ENCODE peak calls at places on chromosomes 2 and 18, in four cellular contexts. C, L, R and F are unnamed samples.

GRCh38 chr2:102698369-102699111 is 63.3 kb upstream of the TMEM182 start:
- DNase-seq in C (no peak), L (no peak), R (peak; percentile 57), F (no peak)

GRCh38 chr2:184879671-184880070 is 281.3 kb downstream of the ZNF804A start:
- DNase-seq in C (no peak), L (no peak), R (no peak), F (no peak)

GRCh38 chr2:28662468-28663095 is 89.0 kb upstream of the PPP1CB start:
- DNase-seq in C (no peak), L (no peak), R (no peak), F (no peak)

GRCh38 chr2:135650721-135651120 is 90.9 kb upstream of the UBXN4 start:
- DNase-seq in C (no peak), L (no peak), R (no peak), F (no peak)

GRCh38 chr18:73366713-73367112 is 498.9 kb upstream of the NETO1 start:
- DNase-seq in C (no peak), L (no peak), R (no peak), F (no peak)

GRCh38 chr2:219718066-219718465 is 90.6 kb downstream of the SLC4A3 start:
- DNase-seq in C (no peak), L (no peak), R (no peak), F (no peak)

GRCh38 chr2:44168684-44169154 is at the start of gene PPM1B:
- DNase-seq in C (no peak), L (no peak), R (peak; percentile 99), F (no peak)

GRCh38 chr2:101429453-101429852 is 42.1 kb upstream of the CREG2 start:
- DNase-seq in C (no peak), L (no peak), R (no peak), F (no peak)

GRCh38 chr18:51997129-51997528 is 342.9 kb upstream of the DCC start:
- DNase-seq in C (no peak), L (no peak), R (no peak), F (no peak)

GRCh38 chr2:3485166-3485565 is 34.2 kb downstream of the ADI1 start:
- DNase-seq in C (no peak), L (no peak), R (no peak), F (no peak)

GRCh38 chr2:3487028-3487425 is 32.3 kb downstream of the ADI1 start:
- DNase-seq in C (no peak), L (no peak), R (no peak), F (no peak)

GRCh38 chr2:3487931-3488554 is 31.3 kb downstream of the ADI1 start:
- DNase-seq in C (no peak), L (no peak), R (no peak), F (no peak)

GRCh38 chr2:3487432-3487831 is 31.9 kb downstream of the ADI1 start:
- DNase-seq in C (no peak), L (no peak), R (no peak), F (no peak)

DNA sequence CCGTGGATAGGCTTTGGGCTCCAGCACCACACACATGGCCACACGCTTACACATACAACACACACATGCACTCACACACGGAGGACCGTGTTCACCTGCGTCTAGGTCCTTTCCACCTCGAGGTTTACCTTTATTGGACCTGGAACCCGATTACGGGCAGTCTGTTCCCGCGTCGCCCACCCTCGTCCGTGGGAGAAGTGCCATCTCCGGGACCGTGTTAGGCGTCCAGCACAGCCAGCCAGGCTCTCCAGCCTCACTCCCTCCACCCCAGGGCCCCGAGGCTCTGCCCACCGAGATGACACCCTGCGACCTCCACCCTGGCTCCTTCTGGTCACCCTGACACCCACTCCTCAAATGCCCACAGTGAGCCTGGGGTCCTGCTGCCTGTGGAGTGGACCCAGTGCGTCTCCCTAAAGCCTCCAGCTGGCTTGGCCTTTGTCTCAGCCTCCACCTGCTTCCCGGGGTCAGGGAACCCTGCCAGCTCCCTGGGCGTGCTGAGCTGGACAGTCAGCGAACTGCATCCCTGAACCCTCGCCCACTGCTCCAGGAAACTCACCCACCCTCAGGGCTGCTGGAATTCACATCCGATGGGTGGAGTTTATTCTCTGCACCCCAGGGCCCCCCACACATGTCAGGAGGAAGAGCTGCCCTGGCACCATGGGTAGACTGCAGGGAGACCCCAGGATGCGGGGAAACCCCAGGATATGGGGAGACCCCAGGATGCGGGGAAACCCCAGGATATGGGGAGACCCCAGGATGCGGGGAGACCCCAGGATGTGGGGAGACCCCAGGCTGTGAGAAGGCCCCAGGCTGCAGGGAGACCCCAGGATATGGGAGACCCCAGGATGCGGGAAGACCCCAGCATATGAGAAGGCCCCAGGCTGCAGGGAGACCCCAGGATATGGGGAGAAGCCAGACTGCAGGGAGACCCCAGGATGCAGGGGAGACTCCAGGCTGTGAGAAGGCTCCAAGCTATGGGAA is 33.0 kb downstream of the ADI1 start:
- DNase-seq in C (no peak), L (no peak), R (no peak), F (no peak)
- TF ChIP-seq TARDBP in C (no peak), L (no peak), R (no peak), F (no peak)

GRCh38 chr2:148875387-148876051 is 492 bp downstream of the KIF5C start:
- DNase-seq in C (no peak), L (no peak), R (no peak), F (peak; percentile 41)
- TF ChIP-seq TARDBP in C (no peak), L (no peak), R (no peak), F (no peak)

GRCh38 chr18:77481541-77481940 is 231.9 kb downstream of the GALR1 start:
- DNase-seq in C (no peak), L (no peak), R (no peak), F (no peak)

GRCh38 chr18:77478619-77479018 is 229.0 kb downstream of the GALR1 start:
- DNase-seq in C (peak; percentile 3), L (no peak), R (peak; percentile 7), F (no peak)

GRCh38 chr18:77482190-77482928 is 232.7 kb downstream of the GALR1 start:
- DNase-seq in C (no peak), L (no peak), R (no peak), F (no peak)

DNA sequence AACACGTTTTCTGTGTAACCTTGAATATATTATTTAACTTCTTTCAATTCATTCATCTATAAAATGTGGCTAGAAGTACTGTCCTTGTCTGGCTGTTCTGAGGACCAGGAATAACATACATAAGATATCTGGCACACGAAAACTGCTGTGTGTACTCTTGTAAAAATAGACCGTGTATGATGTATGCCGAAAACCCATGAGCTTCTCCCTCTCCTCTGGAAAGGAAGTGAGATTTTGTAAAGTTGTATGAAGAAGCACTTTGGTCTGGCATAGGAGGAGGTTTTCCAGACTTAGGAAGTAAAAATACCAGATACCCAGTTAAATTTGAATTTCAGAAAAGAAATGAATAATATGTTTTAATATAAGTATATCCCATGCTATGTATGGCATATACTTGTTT is 229.4 kb downstream of the GALR1 start:
- DNase-seq in C (no peak), L (no peak), R (no peak), F (no peak)
- TF ChIP-seq TARDBP in C (no peak), L (no peak), R (no peak), F (no peak)

GRCh38 chr2:71614976-71615768 is 161.8 kb downstream of the DYSF start:
- DNase-seq in C (peak; percentile 18), L (no peak), R (no peak), F (no peak)
- TF ChIP-seq TARDBP in C (no peak), L (no peak), R (no peak), F (no peak)

GRCh38 chr18:10094154-10094553 is 180.3 kb downstream of the VAPA start:
- DNase-seq in C (no peak), L (no peak), R (no peak), F (no peak)
- TF ChIP-seq TARDBP in C (no peak), L (no peak), R (no peak), F (no peak)

GRCh38 chr2:157497603-157498314 is 53.9 kb upstream of the CYTIP start:
- DNase-seq in C (peak; percentile 19), L (no peak), R (peak; percentile 51), F (peak; percentile 46)
- TF ChIP-seq TARDBP in C (no peak), L (no peak), R (no peak), F (no peak)

GRCh38 chr2:169771612-169772011 is 27.1 kb upstream of the SSB start:
- DNase-seq in C (peak; percentile 32), L (no peak), R (no peak), F (no peak)

GRCh38 chr2:169765523-169765922 is 31.9 kb downstream of the KLHL23 start:
- DNase-seq in C (peak; percentile 52), L (no peak), R (no peak), F (no peak)

GRCh38 chr2:169768262-169768995 is 30.2 kb upstream of the SSB start:
- DNase-seq in C (no peak), L (no peak), R (no peak), F (no peak)

GRCh38 chr2:169770991-169771390 is 27.7 kb upstream of the SSB start:
- DNase-seq in C (no peak), L (no peak), R (no peak), F (no peak)

DNA sequence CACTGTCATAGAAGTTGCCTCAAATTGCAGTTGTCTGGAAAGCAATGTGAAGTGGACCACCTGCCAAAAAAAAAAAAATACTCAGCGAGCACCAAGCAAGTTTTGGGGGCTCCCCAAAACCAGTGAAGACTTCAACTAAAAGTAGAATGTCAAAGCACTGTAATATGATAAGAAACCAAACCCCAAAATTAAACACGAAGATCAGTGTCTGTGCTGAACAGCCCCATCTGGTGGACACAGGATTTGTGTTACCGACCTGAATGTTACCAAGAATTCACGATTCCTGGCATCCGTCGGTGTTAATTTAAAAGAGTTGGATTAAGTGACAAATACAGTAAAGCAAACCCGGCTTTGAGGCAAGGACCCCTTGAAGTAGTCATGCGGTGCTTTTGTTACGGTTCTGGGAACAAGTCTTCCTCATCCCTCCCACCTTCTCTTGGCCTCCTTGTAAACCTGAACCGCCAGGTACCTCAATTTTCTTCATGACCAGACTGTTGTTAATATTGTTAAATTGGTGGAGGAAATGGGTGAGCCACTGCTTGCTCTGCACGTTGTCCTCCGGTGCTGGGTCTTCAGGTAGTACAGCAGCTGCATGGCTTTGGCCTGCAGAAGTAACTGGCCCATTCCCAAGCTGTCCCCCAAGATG is 31.3 kb upstream of the SSB start:
- DNase-seq in C (peak; percentile 63), L (no peak), R (peak; percentile 77), F (peak; percentile 42)
- TF ChIP-seq TARDBP in C (no peak), L (no peak), R (no peak), F (no peak)

DNA sequence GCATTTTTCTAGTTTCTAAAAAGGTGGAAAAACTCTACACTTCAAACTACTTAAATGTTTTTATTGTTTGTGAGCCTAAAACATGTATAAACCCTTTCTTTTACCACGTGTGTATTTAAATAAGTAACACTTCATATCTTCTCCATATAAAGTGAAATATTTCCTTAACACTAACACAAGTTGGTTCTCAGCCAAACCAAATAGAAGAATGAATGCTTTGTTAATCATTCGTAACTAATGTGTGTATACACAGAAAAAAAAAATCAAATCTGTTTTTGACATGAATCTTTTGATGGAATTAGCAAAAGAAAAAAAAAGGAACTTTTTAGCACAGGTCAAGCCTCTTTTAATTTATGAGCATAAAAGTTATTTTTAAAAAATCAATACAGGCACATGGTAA is 89.3 kb downstream of the EHBP1 start:
- DNase-seq in C (peak; percentile 74), L (no peak), R (no peak), F (no peak)
- TF ChIP-seq TARDBP in C (no peak), L (no peak), R (no peak), F (no peak)

GRCh38 chr18:42137671-42138375 is 182.8 kb downstream of the PIK3C3 start:
- DNase-seq in C (no peak), L (no peak), R (no peak), F (no peak)

DNA sequence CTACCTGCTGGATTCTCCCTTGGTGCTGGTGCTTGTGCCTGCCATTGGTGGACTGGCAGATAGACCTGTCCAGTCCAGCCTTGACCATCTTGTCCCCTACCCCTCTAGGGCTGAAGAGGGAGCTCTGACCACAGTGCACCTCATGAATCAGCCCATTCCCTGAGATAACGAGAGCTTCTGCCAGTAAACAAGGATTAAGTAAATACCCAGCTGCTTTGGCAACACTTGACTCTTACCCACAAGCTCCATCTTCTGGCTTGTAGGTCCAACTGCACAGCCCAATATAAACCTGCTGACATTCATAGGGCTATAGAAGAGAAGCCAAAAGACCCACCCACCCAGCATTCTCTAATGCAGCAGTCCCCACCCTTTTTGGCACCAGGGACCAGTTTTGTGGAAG is 186.4 kb downstream of the PIK3C3 start:
- DNase-seq in C (peak; percentile 53), L (no peak), R (no peak), F (no peak)
- TF ChIP-seq TARDBP in C (no peak), L (no peak), R (no peak), F (no peak)